ENCODE peak calls at places on chromosomes 3 and 15, in seven cellular contexts. One of them, this sample, is unnamed. For H3K9me2, the result is how much of the 10 kb centered on the place peaks cover.

GRCh38 chr15:63752075-63752684 is 81.6 kb downstream of the HERC1 start:
- DNase-seq in GM23338: peak
- DNase-seq in GM23248: peak
- DNase-seq in hepatocyte: peak
- DNase-seq in MM.1S: peak
- DNase-seq in HCT116: peak
- DNase-seq in PC-9: no peak
- DNase-seq in this sample: peak

GRCh38 chr15:52255008-52255407 is 40.6 kb downstream of the MYO5C start:
- DNase-seq in GM23338: no peak
- DNase-seq in GM23248: peak
- DNase-seq in hepatocyte: no peak
- DNase-seq in MM.1S: no peak
- DNase-seq in HCT116: no peak
- DNase-seq in PC-9: no peak
- DNase-seq in this sample: peak

GRCh38 chr3:197890693-197891092 is 59.3 kb upstream of the RPL35A start:
- DNase-seq in GM23338: no peak
- DNase-seq in GM23248: no peak
- DNase-seq in hepatocyte: no peak
- DNase-seq in MM.1S: no peak
- DNase-seq in HCT116: no peak
- DNase-seq in PC-9: no peak
- DNase-seq in this sample: no peak

GRCh38 chr3:14137004-14137403 is 12.2 kb downstream of the TMEM43 start:
- DNase-seq in GM23338: no peak
- DNase-seq in GM23248: peak
- DNase-seq in hepatocyte: no peak
- DNase-seq in MM.1S: no peak
- DNase-seq in HCT116: no peak
- DNase-seq in PC-9: peak
- DNase-seq in this sample: peak

GRCh38 chr15:101445562-101446526 is 43.7 kb downstream of the PCSK6 start:
- DNase-seq in GM23338: no peak
- DNase-seq in GM23248: peak
- DNase-seq in hepatocyte: peak
- DNase-seq in MM.1S: no peak
- DNase-seq in HCT116: no peak
- DNase-seq in PC-9: no peak
- DNase-seq in this sample: peak

GRCh38 chr3:175526609-175527280 is 667.6 kb downstream of the NAALADL2 start:
- DNase-seq in GM23338: peak
- DNase-seq in GM23248: no peak
- DNase-seq in hepatocyte: no peak
- DNase-seq in MM.1S: no peak
- DNase-seq in HCT116: no peak
- DNase-seq in PC-9: no peak
- DNase-seq in this sample: no peak

GRCh38 chr3:191331443-191331842 is 1.1 kb upstream of the UTS2B start:
- DNase-seq in GM23338: no peak
- DNase-seq in GM23248: peak
- DNase-seq in hepatocyte: no peak
- DNase-seq in MM.1S: no peak
- DNase-seq in HCT116: no peak
- DNase-seq in PC-9: peak
- DNase-seq in this sample: peak

GRCh38 chr15:32831458-32831857 is 113.7 kb downstream of the GREM1 start:
- DNase-seq in GM23338: no peak
- DNase-seq in GM23248: peak
- DNase-seq in hepatocyte: no peak
- DNase-seq in MM.1S: no peak
- DNase-seq in HCT116: no peak
- DNase-seq in PC-9: no peak
- DNase-seq in this sample: no peak

GRCh38 chr3:49388416-49388815 is 23.4 kb downstream of the RHOA start:
- DNase-seq in GM23338: no peak
- DNase-seq in GM23248: peak
- DNase-seq in hepatocyte: no peak
- DNase-seq in MM.1S: no peak
- DNase-seq in HCT116: no peak
- DNase-seq in PC-9: no peak
- DNase-seq in this sample: no peak

GRCh38 chr3:157130881-157131251 is 29.1 kb downstream of the CCNL1 start:
- DNase-seq in GM23338: peak
- DNase-seq in GM23248: no peak
- DNase-seq in hepatocyte: no peak
- DNase-seq in MM.1S: no peak
- DNase-seq in HCT116: no peak
- DNase-seq in PC-9: no peak
- DNase-seq in this sample: no peak

GRCh38 chr15:39159833-39160232 is 421.0 kb upstream of the THBS1 start:
- DNase-seq in GM23338: no peak
- DNase-seq in GM23248: no peak
- DNase-seq in hepatocyte: no peak
- DNase-seq in MM.1S: no peak
- DNase-seq in HCT116: no peak
- DNase-seq in PC-9: no peak
- DNase-seq in this sample: no peak

GRCh38 chr3:13513051-13513912 is 33.2 kb downstream of the HDAC11 start:
- DNase-seq in GM23338: peak
- DNase-seq in GM23248: peak
- DNase-seq in hepatocyte: peak
- DNase-seq in MM.1S: no peak
- DNase-seq in HCT116: no peak
- DNase-seq in PC-9: peak
- DNase-seq in this sample: peak

GRCh38 chr3:71301001-71301400 is 282.5 kb downstream of the FOXP1 start:
- DNase-seq in GM23338: no peak
- DNase-seq in GM23248: no peak
- DNase-seq in hepatocyte: no peak
- DNase-seq in MM.1S: peak
- DNase-seq in HCT116: no peak
- DNase-seq in PC-9: no peak
- DNase-seq in this sample: no peak

GRCh38 chr3:117526485-117527079 is 817.0 kb downstream of the TUSC7 start:
- DNase-seq in GM23338: peak
- DNase-seq in GM23248: peak
- DNase-seq in hepatocyte: peak
- DNase-seq in MM.1S: peak
- DNase-seq in HCT116: peak
- DNase-seq in PC-9: no peak
- DNase-seq in this sample: peak

GRCh38 chr15:34889486-34889885 is 80.1 kb downstream of the AQR start:
- DNase-seq in GM23338: no peak
- DNase-seq in GM23248: peak
- DNase-seq in hepatocyte: no peak
- DNase-seq in MM.1S: no peak
- DNase-seq in HCT116: no peak
- DNase-seq in PC-9: no peak
- DNase-seq in this sample: no peak

GRCh38 chr15:34892963-34893591 is 76.5 kb downstream of the AQR start:
- DNase-seq in GM23338: peak
- DNase-seq in GM23248: no peak
- DNase-seq in hepatocyte: no peak
- DNase-seq in MM.1S: no peak
- DNase-seq in HCT116: no peak
- DNase-seq in PC-9: no peak
- DNase-seq in this sample: no peak

GRCh38 chr15:34890424-34890823 is 79.1 kb downstream of the AQR start:
- DNase-seq in GM23338: no peak
- DNase-seq in GM23248: peak
- DNase-seq in hepatocyte: no peak
- DNase-seq in MM.1S: peak
- DNase-seq in HCT116: no peak
- DNase-seq in PC-9: no peak
- DNase-seq in this sample: no peak

GRCh38 chr15:34896183-34896582 is 73.4 kb downstream of the AQR start:
- DNase-seq in GM23338: no peak
- DNase-seq in GM23248: no peak
- DNase-seq in hepatocyte: no peak
- DNase-seq in MM.1S: no peak
- DNase-seq in HCT116: no peak
- DNase-seq in PC-9: no peak
- DNase-seq in this sample: no peak

GRCh38 chr15:34893967-34894366 is 75.6 kb downstream of the AQR start:
- DNase-seq in GM23338: no peak
- DNase-seq in GM23248: no peak
- DNase-seq in hepatocyte: no peak
- DNase-seq in MM.1S: no peak
- DNase-seq in HCT116: no peak
- DNase-seq in PC-9: no peak
- DNase-seq in this sample: no peak
- H3K27ac ChIP-seq in GM23338: no peak
- H3K27ac ChIP-seq in GM23248: no peak
- H3K27ac ChIP-seq in hepatocyte: no peak
- H3K27ac ChIP-seq in MM.1S: no peak
- H3K27ac ChIP-seq in HCT116: no peak
- H3K27ac ChIP-seq in PC-9: no peak
- H3K27ac ChIP-seq in this sample: no peak

DNA sequence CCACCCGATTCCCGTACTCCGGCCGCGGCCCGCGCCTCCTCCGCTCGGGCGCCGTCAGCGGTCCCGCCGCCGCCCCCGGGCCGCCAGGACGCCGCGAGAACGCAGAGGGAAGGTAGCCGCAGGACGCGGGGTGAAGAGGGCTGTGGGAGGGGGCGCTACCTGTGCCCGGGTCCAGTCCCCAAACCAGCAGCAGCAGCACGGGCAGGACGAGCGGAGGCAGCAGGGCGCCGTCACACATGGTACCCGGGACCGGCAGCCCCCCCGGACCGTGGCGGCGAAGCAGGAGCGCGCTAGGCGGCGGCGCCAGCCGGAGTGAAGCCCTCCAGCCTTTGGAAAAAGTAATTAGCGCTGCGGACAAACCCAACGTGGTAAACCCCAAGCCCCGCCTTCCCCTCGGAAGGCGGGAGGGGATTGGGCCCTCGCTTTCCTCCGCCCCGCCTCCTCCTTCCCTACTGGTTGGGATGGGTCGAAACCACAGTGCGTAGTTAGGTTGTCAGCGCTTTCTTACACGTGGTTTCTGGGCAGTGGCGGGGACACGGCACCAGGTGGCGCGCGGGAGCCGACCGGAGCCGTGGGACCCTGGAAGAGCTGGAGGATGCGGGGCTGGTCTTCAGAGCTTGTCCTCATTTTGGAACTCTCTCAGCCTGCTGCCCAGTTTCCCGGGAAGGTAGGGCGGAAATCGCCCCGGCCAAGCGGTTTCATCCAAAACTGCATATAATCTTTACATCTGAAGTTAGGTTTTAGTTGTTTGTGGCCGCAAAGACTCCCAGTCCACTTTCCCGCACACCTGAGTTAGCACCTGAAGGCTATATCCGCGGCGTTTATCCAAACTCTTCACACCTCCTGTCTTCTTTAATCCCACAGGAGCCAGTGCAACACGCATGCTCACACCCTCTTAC is at the start of gene ADAMTS17:
- DNase-seq in GM23338: peak
- DNase-seq in GM23248: peak
- DNase-seq in hepatocyte: peak
- DNase-seq in MM.1S: peak
- DNase-seq in HCT116: peak
- DNase-seq in PC-9: peak
- DNase-seq in this sample: peak
- TF ChIP-seq EZH2 in GM23338: peak
- TF ChIP-seq EZH2 in GM23248: no peak
- TF ChIP-seq EZH2 in hepatocyte: no peak
- TF ChIP-seq EZH2 in MM.1S: no peak
- TF ChIP-seq EZH2 in HCT116: no peak
- TF ChIP-seq EZH2 in PC-9: no peak
- TF ChIP-seq EZH2 in this sample: no peak

DNA sequence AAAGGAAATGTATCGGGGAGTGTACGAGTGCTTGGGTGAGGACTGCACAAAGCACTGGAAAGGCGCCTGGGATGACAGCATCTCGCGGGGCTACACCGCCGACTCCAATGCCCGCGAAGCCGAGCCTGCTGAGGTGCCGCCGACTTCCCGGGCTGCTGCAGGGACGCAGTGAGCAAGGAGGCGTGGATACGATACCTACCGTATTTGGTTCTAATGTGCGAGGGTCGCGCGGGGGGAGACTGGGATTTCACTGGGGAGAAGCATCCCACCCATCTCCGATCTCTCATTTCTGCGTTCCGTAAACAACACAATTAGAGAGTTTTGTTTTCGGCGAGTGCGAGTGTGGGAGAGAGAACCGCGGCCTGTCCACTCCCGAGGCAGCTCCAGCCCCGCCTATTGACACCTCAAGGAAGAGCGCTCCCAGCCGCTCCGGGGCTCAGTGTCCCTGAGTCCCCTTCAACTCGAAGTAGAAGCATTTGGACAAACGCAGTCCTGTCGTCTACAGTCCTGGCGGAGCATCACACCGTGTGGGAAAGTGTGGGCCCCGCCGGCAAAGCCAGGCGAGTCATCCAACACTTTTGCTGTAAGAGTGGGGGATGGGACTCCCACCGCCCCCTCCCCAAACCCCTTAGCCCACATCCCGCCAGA is 1.8 kb downstream of the MECOM start:
- DNase-seq in GM23338: peak
- DNase-seq in GM23248: peak
- DNase-seq in hepatocyte: peak
- DNase-seq in MM.1S: peak
- DNase-seq in HCT116: no peak
- DNase-seq in PC-9: peak
- DNase-seq in this sample: peak
- H3K9me2 ChIP-seq in GM23338: under half
- H3K9me2 ChIP-seq in GM23248: under half
- H3K9me2 ChIP-seq in hepatocyte: under half
- H3K9me2 ChIP-seq in MM.1S: under half
- H3K9me2 ChIP-seq in HCT116: under half
- H3K9me2 ChIP-seq in PC-9: under half
- H3K9me2 ChIP-seq in this sample: under half

GRCh38 chr3:195246608-195247007 is 24.4 kb downstream of the XXYLT1 start:
- DNase-seq in GM23338: no peak
- DNase-seq in GM23248: no peak
- DNase-seq in hepatocyte: no peak
- DNase-seq in MM.1S: no peak
- DNase-seq in HCT116: no peak
- DNase-seq in PC-9: no peak
- DNase-seq in this sample: no peak
- H3K27ac ChIP-seq in GM23338: no peak
- H3K27ac ChIP-seq in GM23248: no peak
- H3K27ac ChIP-seq in hepatocyte: no peak
- H3K27ac ChIP-seq in MM.1S: no peak
- H3K27ac ChIP-seq in HCT116: no peak
- H3K27ac ChIP-seq in PC-9: no peak
- H3K27ac ChIP-seq in this sample: no peak

This sample was measured in PC-3.